ENCODE peak calls at places on chromosomes 12 and 14, in six cellular contexts. I is stimulated activated CD4-positive, alpha-beta T cell treated with anti-CD3 and anti-CD28 coated beads, Interleukin-2, amount 100 ng/mL, for 48 hours; N is activated CD8-positive, alpha-beta memory T cell treated with anti-CD3 and anti-CD28 coated beads for 4 hours; U is EH; M is ACHN; W is RCC 7860. L is an unnamed sample.

GRCh38 chr12:51365276-51365675 is 18.8 kb upstream of the CELA1 start:
- DNase-seq in W (no peak), I (no peak), U (no peak), M (no peak), N (no peak), L (no peak)

GRCh38 chr12:63294327-63294632 is 143.3 kb upstream of the AVPR1A start:
- DNase-seq in U (peak; percentile 70), W (peak; percentile 77), N (no peak), I (no peak), M (peak; percentile 97), L (no peak)

GRCh38 chr12:128356547-128356946 is 89.6 kb downstream of the TMEM132C start:
- DNase-seq in U (no peak), I (no peak), N (no peak), M (no peak), W (no peak), L (no peak)

GRCh38 chr14:81591266-81591665 is 57.6 kb upstream of the SEL1L start:
- DNase-seq in U (no peak), M (no peak), N (no peak), W (no peak), I (no peak), L (no peak)

GRCh38 chr14:54669759-54670630 is 103.1 kb downstream of the SAMD4A start:
- DNase-seq in W (peak; percentile 48), N (no peak), M (peak; percentile 32), U (peak; percentile 89), I (no peak), L (peak; percentile 7)

GRCh38 chr12:93679308-93679933 is 2.2 kb downstream of the CRADD start:
- DNase-seq in N (no peak), W (no peak), M (no peak), I (no peak), U (no peak), L (no peak)

GRCh38 chr12:6915023-6915788 is 826 bp downstream of the ENO2 start:
- DNase-seq in I (no peak), U (peak; percentile 47), N (no peak), W (no peak), M (peak; percentile 48), L (no peak)

GRCh38 chr12:86186449-86186848 is 69.7 kb downstream of the MGAT4C start:
- DNase-seq in M (no peak), I (no peak), U (no peak), N (no peak), W (no peak), L (no peak)

GRCh38 chr12:124386661-124387509 is 92.0 kb downstream of the RFLNA start:
- DNase-seq in W (no peak), I (no peak), M (peak; percentile 32), U (peak; percentile 42), N (no peak), L (no peak)

GRCh38 chr12:64737539-64737938 is 21.7 kb downstream of the GNS start:
- DNase-seq in U (no peak), N (no peak), M (no peak), W (no peak), I (no peak), L (no peak)